ENCODE peak calls at places on chromosomes 2 and 18, in ten cellular contexts. N is left ventricle myocardium inferior, B is transverse colon, G is hepatocyte, Y is heart right ventricle, K is tibial nerve, W is tibial artery, P is stomach, M is H9, J is HCT116. F is an unnamed sample. For H3K27me3, the result is how much of the 10 kb centered on the place peaks cover.

GRCh38 chr2:110116033-110116710 is 550 bp upstream of the MALL start:
- DNase-seq in N (no peak), B (peak), G (peak), Y (no peak), K (no peak), W (peak), P (no peak), M (peak), J (peak), F (no peak)

GRCh38 chr2:68819556-68819955 is 51.6 kb downstream of the BMP10 start:
- DNase-seq in N (no peak), B (no peak), G (no peak), Y (no peak), K (no peak), W (no peak), P (no peak), M (no peak), J (no peak), F (no peak)

GRCh38 chr2:128322651-128323491 is 4.2 kb upstream of the HS6ST1 start:
- DNase-seq in N (no peak), B (no peak), G (peak), Y (peak), K (no peak), W (peak), P (peak), M (peak), J (no peak), F (no peak)

GRCh38 chr2:216017365-216017764 is 4.0 kb upstream of the MREG start:
- DNase-seq in N (no peak), B (peak), G (no peak), Y (no peak), K (no peak), W (no peak), P (no peak), M (no peak), J (no peak), F (no peak)

GRCh38 chr18:22267225-22267624 is 97.8 kb downstream of the GATA6 start:
- DNase-seq in N (no peak), B (no peak), G (no peak), Y (no peak), K (no peak), W (no peak), P (no peak), M (no peak), J (no peak), F (no peak)

GRCh38 chr2:201402651-201403573 is 45.8 kb upstream of the FLACC1 start:
- DNase-seq in N (no peak), B (no peak), G (no peak), Y (no peak), K (no peak), W (no peak), P (no peak), M (no peak), J (no peak), F (no peak)

GRCh38 chr2:68734688-68735525 is at the start of gene ARHGAP25:
- DNase-seq in N (no peak), B (peak), G (no peak), Y (no peak), K (peak), W (no peak), P (no peak), M (no peak), J (no peak), F (no peak)

GRCh38 chr2:60064687-60065361 is 488.6 kb downstream of the BCL11A start:
- DNase-seq in N (no peak), B (no peak), G (peak), Y (no peak), K (no peak), W (no peak), P (no peak), M (no peak), J (no peak), F (no peak)

GRCh38 chr2:17781482-17781881 is 27.5 kb downstream of the GEN1 start:
- DNase-seq in N (no peak), B (no peak), G (no peak), Y (no peak), K (no peak), W (no peak), P (no peak), M (no peak), J (no peak), F (no peak)

GRCh38 chr2:25825238-25825637 is 53.0 kb downstream of the ASXL2 start:
- DNase-seq in N (no peak), B (no peak), G (no peak), Y (no peak), K (no peak), W (no peak), P (no peak), M (no peak), J (no peak), F (no peak)

GRCh38 chr2:27442282-27442980 is at the start of gene KRTCAP3:
- DNase-seq in N (no peak), B (peak), G (peak), Y (peak), K (no peak), W (peak), P (peak), M (peak), J (peak), F (peak)

GRCh38 chr18:14916181-14916580 is 168.2 kb downstream of the ANKRD30B start:
- DNase-seq in N (no peak), B (no peak), G (no peak), Y (no peak), K (no peak), W (no peak), P (no peak), M (no peak), J (no peak), F (no peak)

GRCh38 chr2:96891591-96892333 is 21.9 kb upstream of the SEMA4C start:
- DNase-seq in N (no peak), B (no peak), G (no peak), Y (no peak), K (no peak), W (peak), P (no peak), M (no peak), J (no peak), F (no peak)

GRCh38 chr2:28610583-28611201 is 114.8 kb downstream of the PLB1 start:
- DNase-seq in N (no peak), B (peak), G (peak), Y (no peak), K (no peak), W (peak), P (peak), M (no peak), J (peak), F (no peak)

GRCh38 chr2:33289961-33290360 is 186.5 kb upstream of the RASGRP3 start:
- DNase-seq in N (no peak), B (no peak), G (no peak), Y (no peak), K (no peak), W (no peak), P (no peak), M (no peak), J (no peak), F (no peak)

GRCh38 chr2:59301466-59302402 is 1060.6 kb upstream of the FANCL start:
- DNase-seq in N (no peak), B (peak), G (peak), Y (no peak), K (peak), W (no peak), P (peak), M (peak), J (peak), F (peak)

GRCh38 chr2:237672731-237673129 is 45.3 kb downstream of the LRRFIP1 start:
- DNase-seq in N (no peak), B (no peak), G (no peak), Y (no peak), K (no peak), W (no peak), P (no peak), M (no peak), J (no peak), F (no peak)

GRCh38 chr18:8264861-8265411 is 344.3 kb upstream of the RAB12 start:
- DNase-seq in N (no peak), B (no peak), G (peak), Y (no peak), K (no peak), W (no peak), P (no peak), M (no peak), J (no peak), F (no peak)

GRCh38 chr2:9336209-9336533 is 87.2 kb downstream of the ITGB1BP1 start:
- DNase-seq in N (no peak), B (no peak), G (no peak), Y (no peak), K (no peak), W (no peak), P (no peak), M (no peak), J (no peak), F (no peak)

GRCh38 chr2:215727507-215728503 is 285.5 kb downstream of the MREG start:
- DNase-seq in N (no peak), B (no peak), G (no peak), Y (no peak), K (no peak), W (no peak), P (no peak), M (no peak), J (no peak), F (no peak)

GRCh38 chr2:126915903-126916302 is 17.2 kb downstream of the TEX51 start:
- DNase-seq in N (no peak), B (no peak), G (no peak), Y (no peak), K (no peak), W (no peak), P (no peak), M (no peak), J (no peak), F (no peak)

GRCh38 chr2:30412392-30413321 is 34.4 kb upstream of the LCLAT1 start:
- DNase-seq in N (peak), B (peak), G (peak), Y (no peak), K (no peak), W (no peak), P (no peak), M (no peak), J (no peak), F (no peak)

GRCh38 chr2:157508676-157509075 is 64.8 kb upstream of the CYTIP start:
- DNase-seq in N (no peak), B (no peak), G (no peak), Y (no peak), K (no peak), W (no peak), P (no peak), M (no peak), J (no peak), F (no peak)

GRCh38 chr18:13269599-13270011 is 51.0 kb downstream of the LDLRAD4 start:
- DNase-seq in N (peak), B (peak), G (peak), Y (no peak), K (no peak), W (no peak), P (no peak), M (no peak), J (no peak), F (no peak)

GRCh38 chr2:117199511-117199910 is 615.0 kb upstream of the DDX18 start:
- DNase-seq in N (no peak), B (no peak), G (no peak), Y (no peak), K (no peak), W (no peak), P (no peak), M (no peak), J (no peak), F (no peak)

GRCh38 chr18:36187826-36188721 is 777 bp downstream of the MOCOS start:
- DNase-seq in N (peak), B (no peak), G (peak), Y (peak), K (no peak), W (no peak), P (peak), M (peak), J (peak), F (no peak)

GRCh38 chr18:36187138-36187825 is at the start of gene MOCOS:
- DNase-seq in N (peak), B (peak), G (peak), Y (peak), K (peak), W (peak), P (peak), M (peak), J (peak), F (no peak)

GRCh38 chr18:36185901-36186460 is 1.3 kb upstream of the MOCOS start:
- DNase-seq in N (no peak), B (no peak), G (no peak), Y (no peak), K (no peak), W (no peak), P (no peak), M (no peak), J (no peak), F (no peak)

GRCh38 chr18:36185157-36185556 is 2.1 kb upstream of the MOCOS start:
- DNase-seq in N (no peak), B (no peak), G (no peak), Y (no peak), K (no peak), W (no peak), P (no peak), M (no peak), J (no peak), F (no peak)

DNA sequence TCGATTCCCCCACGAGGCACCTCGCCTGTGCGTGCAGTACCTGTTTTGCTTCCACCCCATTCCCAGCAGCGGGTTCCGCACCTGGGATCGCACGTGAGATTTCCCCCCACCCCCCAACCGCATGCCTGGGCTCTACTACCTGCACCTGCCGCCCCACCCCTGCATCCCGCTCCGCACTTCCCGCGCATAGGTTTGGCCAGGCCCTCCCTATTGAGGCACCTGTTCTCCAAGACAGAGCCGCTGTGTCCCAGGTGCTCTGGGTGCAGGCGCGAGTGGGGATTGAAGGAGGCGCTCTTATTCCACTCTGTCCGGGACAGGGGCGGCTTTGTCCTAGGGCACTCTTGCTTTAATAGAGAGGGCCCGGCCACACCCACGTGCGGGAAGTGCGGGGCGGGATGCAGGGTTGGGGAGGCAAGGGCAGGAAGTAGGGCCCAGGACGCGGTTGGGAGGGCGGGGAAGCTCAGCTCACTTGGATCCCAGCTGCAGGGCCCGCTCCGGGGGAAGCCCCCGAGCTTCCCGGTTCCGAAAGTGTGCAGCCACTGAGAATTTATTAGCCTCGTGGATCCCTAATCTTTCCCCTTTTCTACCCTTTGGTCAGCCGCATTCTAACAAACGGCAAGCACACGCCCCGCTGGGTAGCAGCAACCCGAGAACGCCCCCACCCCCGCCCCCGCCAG is 698 bp upstream of the MOCOS start:
- DNase-seq in N (peak), B (peak), G (peak), Y (peak), K (no peak), W (no peak), P (peak), M (peak), J (no peak), F (no peak)
- H3K27me3 ChIP-seq in N (under half), B (under half), G (under half), Y (under half), K (under half), W (under half), P (under half), M (under half), J (under half), F (under half)

DNA sequence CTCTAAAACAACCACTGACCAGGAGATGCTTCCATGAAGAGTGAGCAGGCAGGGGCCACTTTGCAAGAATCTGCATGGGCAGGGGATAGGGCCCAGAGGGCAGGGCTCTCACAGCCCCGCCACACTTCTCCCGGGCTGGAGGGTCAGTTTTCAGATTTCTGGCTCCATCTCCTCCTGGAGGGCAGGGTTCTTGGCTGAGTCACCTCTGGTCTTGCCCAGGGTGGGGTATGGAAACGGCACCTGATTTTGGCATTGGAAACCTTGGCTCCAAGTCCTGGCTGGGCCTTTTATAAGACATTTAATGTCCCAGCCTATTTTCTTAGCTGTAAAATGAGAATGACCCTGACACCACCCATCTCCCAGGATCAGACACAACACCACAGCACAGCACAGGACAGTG is 27.6 kb upstream of the ASPRV1 start:
- DNase-seq in N (no peak), B (peak), G (no peak), Y (no peak), K (no peak), W (peak), P (no peak), M (no peak), J (no peak), F (no peak)
- H3K27ac ChIP-seq in N (no peak), B (peak), G (no peak), Y (no peak), K (no peak), W (no peak), P (peak), M (no peak), J (peak), F (no peak)

GRCh38 chr2:2016912-2017311 is 272.6 kb upstream of the PXDN start:
- DNase-seq in N (no peak), B (no peak), G (no peak), Y (no peak), K (no peak), W (no peak), P (no peak), M (no peak), J (no peak), F (no peak)
- H3K27me3 ChIP-seq in N (under half), B (under half), G (under half), Y (under half), K (under half), W (under half), P (under half), M (under half), J (under half), F (under half)

GRCh38 chr2:14297906-14298305 is 334.6 kb upstream of the LRATD1 start:
- DNase-seq in N (no peak), B (no peak), G (no peak), Y (no peak), K (no peak), W (no peak), P (no peak), M (no peak), J (no peak), F (no peak)
- H3K27ac ChIP-seq in N (no peak), B (no peak), G (no peak), Y (no peak), K (no peak), W (no peak), P (no peak), M (no peak), J (no peak), F (no peak)

GRCh38 chr2:231929961-231930600 is 3.9 kb upstream of the NPPC start:
- DNase-seq in N (peak), B (no peak), G (no peak), Y (peak), K (no peak), W (peak), P (peak), M (peak), J (no peak), F (no peak)

GRCh38 chr2:231930601-231931281 is 4.5 kb upstream of the NPPC start:
- DNase-seq in N (peak), B (no peak), G (no peak), Y (peak), K (no peak), W (peak), P (peak), M (no peak), J (no peak), F (no peak)

GRCh38 chr2:231927566-231927890 is 1.3 kb upstream of the NPPC start:
- DNase-seq in N (no peak), B (no peak), G (no peak), Y (no peak), K (no peak), W (peak), P (no peak), M (no peak), J (no peak), F (no peak)

GRCh38 chr2:231928481-231928880 is 2.3 kb upstream of the NPPC start:
- DNase-seq in N (no peak), B (no peak), G (no peak), Y (no peak), K (no peak), W (peak), P (peak), M (no peak), J (no peak), F (no peak)

GRCh38 chr2:231928901-231929725 is 2.9 kb upstream of the NPPC start:
- DNase-seq in N (no peak), B (no peak), G (no peak), Y (no peak), K (no peak), W (peak), P (peak), M (no peak), J (no peak), F (no peak)
- H3K27me3 ChIP-seq in N (half or more), B (half or more), G (half or more), Y (half or more), K (under half), W (half or more), P (under half), M (under half), J (under half), F (under half)

F was measured in iPS DF 6.9.